ENCODE peak calls at places on chromosomes 7 and 10, in six cellular contexts. H is IMR-90, U is hepatocyte, B is GM12878, A is astrocyte, E is MM.1S. X is an unnamed sample.

GRCh38 chr10:118118751-118119150 is 72.0 kb upstream of the RAB11FIP2 start:
- DNase-seq in E (no peak), B (no peak), U (no peak), H (no peak), A (no peak), X (no peak)

GRCh38 chr10:32349199-32349585 is 2.2 kb upstream of the EPC1 start:
- DNase-seq in E (no peak), A (no peak), U (no peak), H (no peak), B (no peak), X (no peak)

GRCh38 chr7:11786186-11786585 is 45.8 kb downstream of the THSD7A start:
- DNase-seq in U (no peak), H (no peak), E (no peak), B (no peak), A (peak), X (no peak)

GRCh38 chr7:73557397-73558257 is at the start of gene BCL7B:
- DNase-seq in B (no peak), E (peak), H (peak), A (no peak), U (peak), X (peak)

GRCh38 chr10:69640196-69640980 is 10.3 kb downstream of the FAM241B start:
- DNase-seq in U (no peak), B (no peak), A (no peak), E (no peak), H (no peak), X (no peak)

GRCh38 chr10:113337142-113337541 is 215.7 kb upstream of the HABP2 start:
- DNase-seq in H (no peak), A (no peak), B (no peak), E (no peak), U (no peak), X (no peak)

GRCh38 chr7:152865461-152865860 is 105.9 kb downstream of the ACTR3B start:
- DNase-seq in U (no peak), H (no peak), A (no peak), B (no peak), E (no peak), X (no peak)

GRCh38 chr10:113982745-113983144 is 60.9 kb upstream of the ADRB1 start:
- DNase-seq in U (peak), E (peak), H (no peak), A (no peak), B (no peak), X (no peak)

GRCh38 chr10:17782921-17783665 is 26.1 kb upstream of the MRC1 start:
- DNase-seq in E (no peak), B (no peak), A (peak), U (no peak), H (peak), X (no peak)

GRCh38 chr7:50785346-50785745 is 2.6 kb upstream of the GRB10 start:
- DNase-seq in B (no peak), A (no peak), H (no peak), E (no peak), U (no peak), X (no peak)

GRCh38 chr7:138478499-138478908 is 18.4 kb downstream of the TRIM24 start:
- DNase-seq in A (no peak), H (no peak), B (peak), E (peak), U (no peak), X (no peak)

GRCh38 chr7:138875794-138876193 is 77.8 kb upstream of the ATP6V0A4 start:
- DNase-seq in A (peak), E (no peak), B (no peak), H (peak), U (no peak), X (peak)

GRCh38 chr7:2403718-2404648 is 572 bp downstream of the CHST12 start:
- DNase-seq in E (peak), A (no peak), B (no peak), U (peak), H (peak), X (peak)

GRCh38 chr10:98340946-98341345 is 73.0 kb upstream of the LOXL4 start:
- DNase-seq in B (no peak), U (no peak), E (peak), A (no peak), H (peak), X (peak)

GRCh38 chr7:102272075-102272916 is 14.4 kb upstream of the SH2B2 start:
- DNase-seq in B (no peak), A (peak), H (peak), E (peak), U (peak), X (peak)

GRCh38 chr10:112517381-112517976 is 70.5 kb downstream of the VTI1A start:
- DNase-seq in U (no peak), A (peak), H (no peak), B (no peak), E (no peak), X (no peak)

GRCh38 chr7:36130236-36130945 is 22.7 kb upstream of the EEPD1 start:
- DNase-seq in U (no peak), B (no peak), H (no peak), A (no peak), E (no peak), X (no peak)

GRCh38 chr7:36127075-36127740 is 25.8 kb upstream of the EEPD1 start:
- DNase-seq in B (no peak), E (no peak), A (no peak), H (peak), U (no peak), X (peak)

GRCh38 chr7:36129048-36129534 is 24.0 kb upstream of the EEPD1 start:
- DNase-seq in E (no peak), H (peak), B (no peak), U (peak), A (peak), X (peak)

GRCh38 chr7:36131026-36131425 is 22.0 kb upstream of the EEPD1 start:
- DNase-seq in A (no peak), B (no peak), E (no peak), U (no peak), H (peak), X (peak)

GRCh38 chr7:36128448-36129047 is 24.5 kb upstream of the EEPD1 start:
- DNase-seq in A (peak), U (peak), H (peak), B (no peak), E (no peak), X (peak)
- H3K4me3 ChIP-seq in A (peak), U (no peak), H (no peak), B (no peak), E (no peak), X (peak)

DNA sequence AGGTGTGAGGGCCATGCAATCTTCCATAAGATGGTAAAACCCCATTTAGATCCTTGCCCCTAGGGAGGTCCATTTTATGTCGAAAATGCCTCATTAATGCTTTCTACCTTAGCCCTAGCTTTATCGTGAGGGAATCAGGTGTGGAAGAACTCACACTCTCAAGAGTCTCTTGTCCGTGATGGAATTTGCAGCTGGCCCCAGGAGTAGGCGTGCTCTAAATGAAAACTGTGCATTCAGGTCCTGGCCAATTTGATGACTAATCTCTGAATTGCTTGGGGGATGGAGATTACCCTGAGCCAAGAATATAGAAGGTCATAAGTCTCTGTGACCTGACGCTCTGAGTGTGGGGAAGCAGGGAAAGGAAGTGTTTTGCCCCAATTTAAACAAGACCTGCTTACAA is 6.6 kb downstream of the C10orf90 start:
- DNase-seq in U (no peak), A (peak), B (no peak), E (no peak), H (peak), X (peak)
- H3K4me2 ChIP-seq in U (no peak), A (peak), B (no peak), E (no peak), H (no peak), X (no peak)

GRCh38 chr7:21939136-21939857 is 6.4 kb downstream of the CDCA7L start:
- DNase-seq in B (peak), H (no peak), A (peak), E (peak), U (no peak), X (no peak)

GRCh38 chr7:21938463-21938862 is 7.2 kb downstream of the CDCA7L start:
- DNase-seq in E (no peak), U (no peak), H (no peak), B (no peak), A (no peak), X (peak)

GRCh38 chr7:21942955-21943354 is 2.7 kb downstream of the CDCA7L start:
- DNase-seq in E (no peak), U (no peak), H (no peak), B (no peak), A (no peak), X (peak)

GRCh38 chr7:21941570-21942224 is 4.0 kb downstream of the CDCA7L start:
- DNase-seq in E (no peak), B (peak), H (peak), U (peak), A (peak), X (peak)

DNA sequence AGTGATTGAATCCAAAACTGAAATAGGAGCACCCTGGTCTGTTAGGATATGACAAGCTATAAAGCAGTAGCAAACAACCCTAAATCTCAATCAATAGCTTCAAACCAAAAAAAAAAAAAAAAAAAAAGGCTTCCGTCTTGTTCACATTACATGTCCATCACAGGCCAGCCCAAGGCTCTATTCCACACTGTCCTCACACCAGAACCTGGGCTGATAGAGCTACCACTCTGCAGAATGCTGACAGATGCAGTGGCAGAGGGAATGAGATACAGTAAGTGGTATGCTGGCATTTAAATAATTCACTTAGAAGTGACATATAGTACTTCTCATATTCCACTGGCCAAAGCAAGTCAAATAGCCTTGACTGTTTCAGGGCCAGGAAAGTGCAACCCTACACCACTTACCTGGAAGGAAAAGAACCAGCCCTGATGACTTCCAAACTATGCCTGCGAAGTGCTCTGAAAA is 5.8 kb downstream of the CDCA7L start:
- DNase-seq in H (no peak), U (no peak), E (no peak), A (no peak), B (no peak), X (no peak)
- H3K4me3 ChIP-seq in H (no peak), U (no peak), E (no peak), A (no peak), B (no peak), X (no peak)

GRCh38 chr10:43386981-43387677 is 15.7 kb downstream of the FXYD4 start:
- DNase-seq in A (no peak), E (peak), B (no peak), U (no peak), H (no peak), X (no peak)
- H3K4me2 ChIP-seq in A (no peak), E (no peak), B (no peak), U (no peak), H (no peak), X (no peak)

X was measured in mesenchymal stem cell.